ENCODE peak calls at places on chromosomes 11 and 22, in nine cellular contexts. N, U, Y, Q, D, L, F, R and X are unnamed samples.

GRCh38 chr11:124897681-124898680 is at the start of gene ROBO4:
- DNase-seq in N (peak), U (no peak), Y (peak), Q (peak), D (no peak), L (no peak), F (peak), R (no peak), X (peak)

GRCh38 chr11:1861435-1862411 is 8.8 kb downstream of the LSP1 start:
- DNase-seq in N (no peak), U (no peak), Y (no peak), Q (no peak), D (no peak), L (no peak), F (no peak), R (no peak), X (no peak)

GRCh38 chr11:76102772-76103171 is 103.5 kb downstream of the WNT11 start:
- DNase-seq in N (peak), U (no peak), Y (peak), Q (peak), D (no peak), L (no peak), F (no peak), R (no peak), X (no peak)

GRCh38 chr11:86800956-86801264 is 568 bp downstream of the PRSS23 start:
- DNase-seq in N (no peak), U (no peak), Y (no peak), Q (no peak), D (no peak), L (no peak), F (no peak), R (no peak), X (no peak)

GRCh38 chr11:12165237-12165875 is 55.0 kb downstream of the MICAL2 start:
- DNase-seq in N (no peak), U (no peak), Y (no peak), Q (no peak), D (no peak), L (no peak), F (no peak), R (no peak), X (no peak)

GRCh38 chr11:433111-433510 is 8.7 kb downstream of the ANO9 start:
- DNase-seq in N (no peak), U (no peak), Y (no peak), Q (no peak), D (no peak), L (no peak), F (no peak), R (no peak), X (no peak)

GRCh38 chr11:130086627-130087026 is 16.9 kb downstream of the APLP2 start:
- DNase-seq in N (no peak), U (no peak), Y (no peak), Q (no peak), D (no peak), L (no peak), F (no peak), R (no peak), X (no peak)

GRCh38 chr22:36746571-36746970 is 29.3 kb downstream of the IFT27 start:
- DNase-seq in N (no peak), U (no peak), Y (no peak), Q (no peak), D (no peak), L (no peak), F (no peak), R (no peak), X (no peak)

GRCh38 chr11:36008576-36008975 is 64.7 kb downstream of the LDLRAD3 start:
- DNase-seq in N (no peak), U (no peak), Y (peak), Q (peak), D (no peak), L (no peak), F (no peak), R (no peak), X (no peak)

GRCh38 chr22:28034760-28035401 is 115.8 kb upstream of the PITPNB start:
- DNase-seq in N (peak), U (no peak), Y (peak), Q (peak), D (no peak), L (no peak), F (peak), R (no peak), X (no peak)

GRCh38 chr11:961921-962320 is 36.3 kb downstream of the AP2A2 start:
- DNase-seq in N (no peak), U (no peak), Y (no peak), Q (no peak), D (no peak), L (no peak), F (no peak), R (no peak), X (no peak)

GRCh38 chr11:104093426-104094280 is 57.2 kb downstream of the DDI1 start:
- DNase-seq in N (no peak), U (no peak), Y (peak), Q (no peak), D (no peak), L (no peak), F (no peak), R (no peak), X (no peak)

GRCh38 chr11:19933132-19933735 is 220.6 kb downstream of the NAV2 start:
- DNase-seq in N (no peak), U (no peak), Y (no peak), Q (no peak), D (no peak), L (no peak), F (no peak), R (no peak), X (no peak)

GRCh38 chr22:36376265-36376664 is 11.5 kb downstream of the MYH9 start:
- DNase-seq in N (no peak), U (no peak), Y (no peak), Q (no peak), D (no peak), L (no peak), F (no peak), R (no peak), X (no peak)

GRCh38 chr22:39206491-39206890 is 38.3 kb downstream of the PDGFB start:
- DNase-seq in N (no peak), U (no peak), Y (no peak), Q (no peak), D (no peak), L (no peak), F (no peak), R (no peak), X (no peak)

GRCh38 chr11:58656348-58656747 is 33.9 kb downstream of the CNTF start:
- DNase-seq in N (no peak), U (no peak), Y (no peak), Q (no peak), D (no peak), L (no peak), F (no peak), R (no peak), X (no peak)

GRCh38 chr11:130547761-130548490 is 99.5 kb downstream of the ADAMTS15 start:
- DNase-seq in N (no peak), U (no peak), Y (no peak), Q (no peak), D (no peak), L (no peak), F (no peak), R (no peak), X (no peak)

GRCh38 chr11:116701876-116702275 is 70.9 kb downstream of the BUD13 start:
- DNase-seq in N (no peak), U (no peak), Y (no peak), Q (no peak), D (no peak), L (no peak), F (no peak), R (no peak), X (no peak)

GRCh38 chr11:33701302-33701701 is 676 bp upstream of the C11orf91 start:
- DNase-seq in N (no peak), U (peak), Y (peak), Q (no peak), D (no peak), L (no peak), F (no peak), R (no peak), X (no peak)

GRCh38 chr11:27390959-27391326 is 27.9 kb upstream of the CCDC34 start:
- DNase-seq in N (no peak), U (no peak), Y (peak), Q (peak), D (no peak), L (no peak), F (no peak), R (no peak), X (no peak)

DNA sequence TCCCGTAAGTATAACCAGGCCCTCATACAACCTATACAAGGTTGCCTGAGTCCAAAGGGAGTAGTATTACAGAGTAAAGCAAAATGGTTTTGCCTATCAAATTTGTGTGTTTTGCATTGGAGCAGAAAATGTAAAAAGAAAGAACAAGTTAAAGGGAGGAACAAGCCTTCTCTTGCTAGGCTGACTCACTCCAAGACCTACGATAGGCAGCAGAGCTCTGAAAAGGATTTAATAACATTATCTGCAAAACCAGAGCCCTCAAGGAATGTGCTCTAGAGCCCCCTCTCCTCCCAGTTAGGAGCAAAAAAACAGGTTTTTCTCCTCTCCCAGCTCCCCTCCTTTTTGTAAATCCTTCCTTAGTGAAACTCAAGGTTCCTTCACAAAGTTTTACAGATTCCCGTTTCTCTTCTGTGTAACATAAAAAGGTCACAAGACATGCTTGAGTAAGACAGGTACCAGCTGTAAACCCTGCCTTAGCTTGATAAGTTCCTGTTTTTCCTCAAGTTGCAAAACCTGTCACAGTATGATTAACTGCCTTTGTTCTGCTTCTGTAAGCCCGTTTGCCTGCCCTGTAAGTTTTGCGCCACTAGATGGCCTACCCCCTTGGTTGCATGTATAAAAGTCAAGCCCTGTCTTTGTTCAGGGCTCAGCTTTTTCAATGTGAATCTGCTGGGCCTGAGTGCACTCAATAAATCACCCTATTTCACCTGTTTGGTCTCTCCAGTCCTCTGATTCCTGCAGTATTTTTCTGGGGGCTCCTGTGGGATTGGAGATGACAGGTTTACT is 498.2 kb downstream of the KCNA4 start:
- DNase-seq in N (no peak), U (peak), Y (no peak), Q (peak), D (no peak), L (no peak), F (no peak), R (no peak), X (no peak)
- TF ChIP-seq CTCF in N (no peak), U (peak), Y (peak), Q (peak), D (no peak), L (no peak), F (no peak), R (no peak), X (no peak)

DNA sequence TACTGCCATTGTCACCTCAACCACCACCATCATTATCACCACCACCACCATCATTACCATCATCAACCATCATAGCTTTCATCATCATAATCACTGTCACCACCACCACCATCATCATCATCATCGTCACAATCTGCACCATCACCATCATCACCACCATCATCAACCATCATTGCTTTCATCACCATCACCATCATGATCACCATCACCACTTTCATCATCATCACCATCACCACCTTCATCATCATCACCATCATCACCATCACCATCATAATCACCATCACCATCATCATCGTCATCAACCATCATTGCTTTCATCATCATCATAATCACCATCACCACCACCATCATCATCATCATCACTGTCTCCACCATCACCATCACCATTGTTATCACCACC is 8.7 kb upstream of the OSBPL5 start:
- DNase-seq in N (no peak), U (no peak), Y (no peak), Q (no peak), D (no peak), L (no peak), F (no peak), R (no peak), X (no peak)
- TF ChIP-seq CTCF in N (no peak), U (no peak), Y (no peak), Q (no peak), D (no peak), L (no peak), F (no peak), R (no peak), X (no peak)

GRCh38 chr11:48165426-48165825 is 51.2 kb upstream of the OR4B1 start:
- DNase-seq in N (no peak), U (no peak), Y (no peak), Q (no peak), D (no peak), L (no peak), F (no peak), R (no peak), X (no peak)

GRCh38 chr11:48164836-48165235 is 51.8 kb upstream of the OR4B1 start:
- DNase-seq in N (no peak), U (no peak), Y (no peak), Q (no peak), D (no peak), L (no peak), F (no peak), R (no peak), X (no peak)

GRCh38 chr11:48167380-48167779 is 49.2 kb upstream of the OR4B1 start:
- DNase-seq in N (no peak), U (no peak), Y (no peak), Q (no peak), D (no peak), L (no peak), F (no peak), R (no peak), X (no peak)

DNA sequence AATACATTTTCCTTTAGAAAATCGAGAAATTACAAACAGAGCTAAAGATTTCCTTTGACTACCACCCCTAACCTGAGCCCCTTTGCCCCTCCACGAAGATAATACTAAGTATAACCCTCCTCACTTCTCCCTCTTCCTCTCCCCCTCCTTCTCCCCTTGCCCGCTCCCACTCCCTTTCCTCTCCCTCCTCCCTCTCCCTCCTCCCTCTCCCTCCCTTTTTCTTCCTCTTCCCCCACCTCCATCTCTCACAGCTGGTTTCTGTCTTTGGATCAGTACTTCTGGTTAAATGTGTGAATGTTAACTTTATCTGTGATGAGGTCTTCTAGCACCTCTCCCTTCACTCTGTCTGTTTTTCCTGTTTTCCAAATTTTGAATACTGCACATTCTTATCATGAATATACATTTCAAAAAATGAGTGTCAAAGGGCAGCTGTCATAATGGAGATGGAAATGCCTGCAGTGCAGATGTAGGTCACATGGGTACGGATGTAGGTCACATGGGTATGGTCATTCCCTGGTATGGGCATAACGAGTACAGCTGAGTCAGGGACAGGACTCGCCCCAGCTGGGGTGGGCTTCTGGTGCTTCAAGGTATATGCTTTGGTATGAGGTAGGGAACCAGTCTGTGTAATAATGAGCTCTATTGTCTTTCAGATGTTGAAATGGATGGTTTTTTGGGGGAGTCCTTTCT is 54.3 kb upstream of the OR4B1 start:
- DNase-seq in N (no peak), U (no peak), Y (no peak), Q (no peak), D (no peak), L (no peak), F (no peak), R (no peak), X (no peak)
- TF ChIP-seq CTCF in N (no peak), U (no peak), Y (no peak), Q (no peak), D (no peak), L (no peak), F (no peak), R (no peak), X (no peak)

GRCh38 chr11:114605370-114605769 is 9.8 kb upstream of the NXPE4 start:
- DNase-seq in N (no peak), U (no peak), Y (no peak), Q (no peak), D (no peak), L (no peak), F (no peak), R (no peak), X (no peak)

GRCh38 chr11:114604886-114605285 is 9.3 kb upstream of the NXPE4 start:
- DNase-seq in N (no peak), U (no peak), Y (no peak), Q (no peak), D (no peak), L (no peak), F (no peak), R (no peak), X (no peak)

GRCh38 chr11:114607753-114608459 is 12.3 kb upstream of the NXPE4 start:
- DNase-seq in N (no peak), U (no peak), Y (no peak), Q (peak), D (no peak), L (no peak), F (no peak), R (no peak), X (no peak)

GRCh38 chr11:114604179-114604813 is 8.7 kb upstream of the NXPE4 start:
- DNase-seq in N (no peak), U (no peak), Y (no peak), Q (no peak), D (no peak), L (no peak), F (no peak), R (no peak), X (no peak)

GRCh38 chr11:114606003-114606801 is 10.6 kb upstream of the NXPE4 start:
- DNase-seq in N (no peak), U (no peak), Y (peak), Q (peak), D (no peak), L (no peak), F (no peak), R (no peak), X (no peak)
- TF ChIP-seq CTCF in N (no peak), U (no peak), Y (peak), Q (no peak), D (no peak), L (no peak), F (no peak), R (no peak), X (no peak)

DNA sequence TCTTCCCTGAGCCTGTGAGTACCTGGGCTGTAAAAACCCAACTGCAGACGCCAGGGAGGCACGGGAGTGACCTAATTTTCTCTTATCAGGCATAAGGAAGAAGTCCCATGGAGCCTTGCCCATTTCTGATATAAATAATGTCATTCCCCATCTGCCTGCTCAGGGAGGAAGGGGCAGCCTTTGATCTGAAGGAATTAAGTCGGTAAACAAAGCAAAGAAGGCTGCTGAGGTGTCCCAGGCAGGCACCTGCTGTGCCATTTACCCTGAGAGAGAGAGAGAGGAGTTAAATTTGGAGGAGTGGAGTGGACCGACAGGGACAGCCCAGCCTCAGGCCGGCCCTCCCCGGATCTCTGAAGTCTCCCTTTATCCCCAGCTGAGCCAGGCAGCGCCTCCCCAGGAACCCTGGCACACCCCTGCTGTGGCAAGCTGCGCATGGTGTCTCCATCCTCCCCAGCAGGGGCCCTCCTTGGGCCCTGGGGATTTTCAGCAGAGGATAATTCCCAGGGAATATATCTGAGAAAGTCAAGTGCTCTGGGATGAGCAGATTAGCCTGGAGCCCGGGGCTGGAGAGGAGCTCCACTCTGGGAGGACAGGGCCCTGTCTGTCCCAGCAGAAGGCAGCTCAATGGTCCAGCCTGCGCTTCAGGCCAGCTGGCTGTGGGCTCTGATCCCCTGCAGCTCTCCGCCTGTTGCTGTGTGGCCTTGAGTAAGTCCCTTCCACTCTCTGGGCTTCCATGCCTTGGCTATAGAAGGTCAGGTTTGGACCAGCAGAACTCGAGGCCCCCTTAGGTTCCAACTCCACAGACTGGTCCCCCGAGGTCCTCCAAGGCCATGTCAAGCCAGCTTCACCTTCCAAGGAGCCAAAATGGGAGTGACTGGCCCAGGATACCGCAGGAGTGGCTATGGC is 17.5 kb upstream of the CABP7 start:
- DNase-seq in N (no peak), U (peak), Y (peak), Q (no peak), D (no peak), L (peak), F (no peak), R (peak), X (no peak)
- TF ChIP-seq CTCF in N (no peak), U (no peak), Y (peak), Q (peak), D (no peak), L (no peak), F (no peak), R (no peak), X (no peak)

GRCh38 chr11:96186806-96187205 is 156.2 kb downstream of the MAML2 start:
- DNase-seq in N (no peak), U (no peak), Y (no peak), Q (no peak), D (no peak), L (no peak), F (no peak), R (no peak), X (no peak)
- TF ChIP-seq CTCF in N (no peak), U (no peak), Y (no peak), Q (no peak), D (no peak), L (no peak), F (no peak), R (no peak), X (no peak)